ENCODE peak calls at places on chromosomes 12 and 14, in six cellular contexts. X is AG10803, D is lower leg skin, C is GM23338, Y is pancreas, Q is choroid plexus epithelial cell. W is an unnamed sample.

GRCh38 chr12:123032736-123033391 is 52.4 kb downstream of the ARL6IP4 start:
- DNase-seq in X (no peak), D (no peak), C (no peak), Y (no peak), Q (no peak), W (no peak)

GRCh38 chr14:72737560-72737943 is 156.3 kb downstream of the DPF3 start:
- DNase-seq in X (peak; percentile 47), D (no peak), C (no peak), Y (no peak), Q (no peak), W (no peak)

GRCh38 chr14:65303185-65303901 is 109.2 kb upstream of the FUT8 start:
- DNase-seq in X (peak; percentile 21), D (no peak), C (peak; percentile 26), Y (no peak), Q (no peak), W (no peak)

GRCh38 chr14:63893701-63894458 is 41.1 kb downstream of the SYNE2 start:
- DNase-seq in X (peak; percentile 90), D (peak; percentile 50), C (peak; percentile 52), Y (peak; percentile 30), Q (peak; percentile 97), W (no peak)

GRCh38 chr12:53985358-53985899 is 483 bp downstream of the HOXC10 start:
- DNase-seq in X (no peak), D (no peak), C (no peak), Y (no peak), Q (no peak), W (no peak)

GRCh38 chr14:72965249-72965648 is 39.0 kb downstream of the DCAF4 start:
- DNase-seq in X (peak; percentile 53), D (no peak), C (no peak), Y (no peak), Q (peak; percentile 33), W (no peak)

GRCh38 chr14:74207943-74208342 is 31.3 kb upstream of the VSX2 start:
- DNase-seq in X (no peak), D (no peak), C (peak; percentile 86), Y (no peak), Q (no peak), W (peak; percentile 4)

GRCh38 chr14:83777516-83777915 is 1752.4 kb upstream of the FLRT2 start:
- DNase-seq in X (no peak), D (no peak), C (no peak), Y (no peak), Q (peak; percentile 18), W (no peak)

GRCh38 chr14:59739794-59740193 is 130.8 kb downstream of the RTN1 start:
- DNase-seq in X (no peak), D (peak; percentile 30), C (no peak), Y (no peak), Q (no peak), W (no peak)

GRCh38 chr12:2925322-2925995 is 33.7 kb upstream of the TEAD4 start:
- DNase-seq in X (no peak), D (no peak), C (no peak), Y (no peak), Q (no peak), W (no peak)

GRCh38 chr14:72512925-72513324 is 381.0 kb downstream of the DPF3 start:
- DNase-seq in X (no peak), D (no peak), C (no peak), Y (no peak), Q (no peak), W (no peak)

GRCh38 chr12:81221681-81222080 is 143.8 kb downstream of the ACSS3 start:
- DNase-seq in X (peak; percentile 37), D (no peak), C (no peak), Y (no peak), Q (peak; percentile 5), W (no peak)

GRCh38 chr14:22852599-22852939 is 16.2 kb downstream of the MMP14 start:
- DNase-seq in X (no peak), D (no peak), C (no peak), Y (no peak), Q (no peak), W (no peak)

GRCh38 chr14:22849212-22849819 is 12.9 kb downstream of the MMP14 start:
- DNase-seq in X (peak; percentile 70), D (peak; percentile 82), C (peak; percentile 48), Y (no peak), Q (peak; percentile 92), W (no peak)

GRCh38 chr14:22848391-22849164 is 12.2 kb downstream of the MMP14 start:
- DNase-seq in X (peak; percentile 92), D (peak; percentile 75), C (peak; percentile 48), Y (no peak), Q (peak; percentile 95), W (no peak)

GRCh38 chr14:22852940-22853767 is 16.8 kb downstream of the MMP14 start:
- DNase-seq in X (peak; percentile 84), D (peak; percentile 91), C (peak; percentile 93), Y (peak; percentile 79), Q (peak; percentile 91), W (peak; percentile 77)

DNA sequence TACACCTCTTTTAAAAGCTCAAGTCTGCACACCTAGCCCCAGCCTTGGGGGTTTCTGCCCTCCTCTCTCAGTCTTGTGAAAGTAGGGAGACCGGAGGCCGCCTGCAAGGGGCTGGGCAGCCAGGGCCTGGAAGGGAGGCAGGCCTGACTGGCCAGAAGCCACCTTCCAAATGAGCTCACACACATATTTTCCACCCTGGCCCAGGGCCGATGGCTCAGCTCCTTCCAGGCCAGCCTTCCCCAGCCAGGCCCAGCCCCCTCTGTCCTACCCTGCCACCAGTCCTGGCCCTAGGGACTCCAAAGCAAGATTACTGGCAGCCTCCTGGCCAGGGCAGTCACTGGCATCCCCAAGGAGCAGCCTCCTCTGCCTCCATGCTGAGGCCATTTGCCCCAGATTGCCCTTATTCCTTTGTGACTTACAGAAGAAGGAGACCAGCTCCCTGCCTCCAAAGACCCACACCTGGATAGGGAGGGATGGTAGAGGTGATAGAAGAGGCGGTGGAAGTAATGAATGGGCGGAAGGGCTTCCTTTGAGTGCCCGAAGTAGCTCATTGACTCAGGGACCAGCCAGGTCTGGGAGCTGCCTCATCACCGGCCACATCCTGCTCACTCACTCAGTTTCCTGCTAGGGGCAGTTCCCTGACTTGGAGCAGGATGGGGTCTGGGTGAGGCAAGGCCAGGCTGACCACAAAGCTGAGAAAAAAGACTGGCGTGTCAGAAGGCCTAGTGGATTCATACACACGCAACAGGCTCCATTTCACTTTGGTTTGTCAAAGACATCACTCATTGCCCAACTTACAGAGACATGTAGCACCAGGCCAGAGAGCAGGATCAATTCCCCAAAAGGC is 14.8 kb downstream of the MMP14 start:
- DNase-seq in X (peak; percentile 99), D (peak; percentile 84), C (no peak), Y (peak; percentile 81), Q (peak; percentile 96), W (no peak)
- H3K4me3 ChIP-seq in X (peak overlapping the region; percentile 46), D (no peak overlapping the region), C (no peak overlapping the region), Y (no peak overlapping the region), Q (no peak overlapping the region), W (no peak overlapping the region)

DNA sequence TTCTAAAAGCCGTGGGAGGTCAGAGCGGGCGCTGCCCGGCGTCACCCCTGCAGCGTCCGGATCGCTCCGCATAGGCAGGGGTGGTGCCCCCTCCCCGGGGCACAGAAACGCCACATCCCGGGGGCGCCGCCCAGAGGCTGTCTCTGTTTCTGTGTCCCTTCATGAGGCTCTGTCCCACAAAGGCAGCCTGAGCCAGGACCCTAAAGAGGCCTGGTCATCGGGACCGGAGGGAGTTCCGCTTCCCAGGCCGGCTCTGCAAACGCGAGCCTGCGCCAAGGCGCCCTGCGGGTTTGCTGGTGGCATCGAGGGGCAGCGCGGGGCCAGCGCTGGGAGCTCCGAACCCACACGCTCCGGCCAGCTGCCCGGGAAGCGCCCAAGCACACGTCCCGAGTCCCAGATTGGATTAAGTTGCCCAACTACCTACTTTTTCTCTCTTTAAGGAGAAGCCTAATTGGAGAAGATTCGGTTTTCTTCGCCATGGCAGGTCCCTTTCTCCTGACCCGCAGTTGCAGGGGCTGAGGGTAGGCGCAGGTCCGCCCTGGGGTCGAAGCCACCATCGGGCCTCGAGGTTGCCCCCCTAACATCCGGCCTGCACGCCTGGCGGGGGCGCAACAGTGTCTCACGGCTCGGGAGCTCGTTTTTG is 421.7 kb downstream of the VRK1 start:
- DNase-seq in X (peak; percentile 6), D (no peak), C (peak; percentile 77), Y (no peak), Q (no peak), W (no peak)
- H3K4me3 ChIP-seq in X (peak overlapping the region; percentile 54), D (peak overlapping the region; percentile 13), C (peak overlapping the region; percentile 85), Y (peak overlapping the region; percentile 7), Q (no peak overlapping the region), W (peak overlapping the region; percentile 52)

DNA sequence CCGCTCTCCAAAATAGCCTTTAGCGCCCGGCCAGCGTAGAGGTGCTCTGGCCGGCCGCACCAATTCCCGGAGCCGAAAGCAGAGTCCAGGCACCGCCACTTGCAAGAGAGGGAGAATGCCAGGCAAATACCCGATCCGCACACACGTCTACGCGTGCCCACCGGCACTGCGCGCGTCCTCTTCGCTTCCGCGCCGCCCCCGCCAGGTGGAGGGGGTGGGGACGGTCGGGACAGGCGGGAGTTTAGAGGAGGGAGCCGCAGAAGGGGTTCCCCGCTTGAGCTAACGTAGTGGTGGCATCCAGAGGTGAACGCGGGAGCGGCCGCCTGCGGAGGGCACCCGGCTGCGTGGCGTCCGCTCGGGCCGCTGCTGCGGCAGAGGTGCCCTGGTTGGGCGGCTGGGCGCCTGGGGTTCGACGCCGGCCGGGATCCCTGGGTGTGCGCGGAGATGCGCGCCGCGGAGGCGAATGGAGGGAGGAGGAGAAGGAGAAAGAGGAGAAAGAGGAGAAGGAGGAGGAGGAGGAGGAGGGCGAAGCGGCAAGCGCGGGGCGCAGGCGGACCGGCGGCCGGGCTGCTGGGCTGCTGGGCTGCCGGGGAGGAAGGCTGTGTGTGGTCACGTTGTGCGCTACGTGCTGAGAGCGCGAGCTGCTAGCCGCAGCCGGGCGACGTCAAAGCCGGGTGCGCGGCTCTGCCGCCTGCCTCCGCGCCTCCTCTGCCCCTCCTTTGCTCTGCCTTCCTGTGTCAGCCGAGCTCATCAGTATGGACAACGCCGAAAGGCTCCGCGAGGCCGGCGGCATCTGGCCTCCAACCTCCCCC is at the start of gene MDGA2:
- DNase-seq in X (no peak), D (no peak), C (peak; percentile 86), Y (no peak), Q (peak; percentile 16), W (no peak)
- H3K4me3 ChIP-seq in X (no peak within 1 kb of the TSS), D (peak within 1 kb of the TSS; percentile 24), C (peak within 1 kb of the TSS; percentile 89), Y (no peak within 1 kb of the TSS), Q (peak within 1 kb of the TSS; percentile 17), W (peak within 1 kb of the TSS; percentile 5)

DNA sequence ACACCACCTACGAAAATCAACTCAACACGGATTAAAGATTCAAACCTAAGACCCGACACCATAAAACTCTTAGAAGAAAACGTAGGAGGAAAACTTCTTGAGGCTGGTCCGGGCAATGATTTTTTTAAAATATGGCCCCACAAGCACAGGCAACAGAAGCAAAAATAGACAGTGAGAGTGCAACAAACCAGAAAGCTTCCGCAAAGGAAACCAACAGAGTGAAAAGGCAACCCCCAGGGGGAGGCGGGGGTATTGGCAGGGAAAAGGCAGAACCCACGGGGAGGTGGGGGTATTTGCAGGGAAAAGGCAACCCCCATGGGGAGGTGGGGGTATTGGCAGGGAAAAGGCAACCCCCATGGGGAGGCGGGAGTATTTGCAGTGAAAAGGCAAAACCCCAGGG is 20.5 kb upstream of the FBRSL1 start:
- DNase-seq in X (no peak), D (no peak), C (no peak), Y (no peak), Q (no peak), W (no peak)
- H3K4me3 ChIP-seq in X (no peak overlapping the region), D (no peak overlapping the region), C (no peak overlapping the region), Y (no peak overlapping the region), Q (no peak overlapping the region), W (no peak overlapping the region)